ENCODE peak calls at places on chromosomes 5 and 9, in nine cellular contexts. P, U, F, G, R, Y, Q, N and T are unnamed samples.

GRCh38 chr5:43348964-43349363 is 35.8 kb upstream of the HMGCS1 start:
- DNase-seq in G (no peak), Q (no peak), F (no peak), N (no peak), U (no peak), Y (no peak), R (no peak), P (no peak), T (no peak)

GRCh38 chr5:137624786-137625349 is 111.0 kb downstream of the KLHL3 start:
- DNase-seq in P (no peak), N (no peak), U (no peak), F (no peak), R (no peak), Q (no peak), G (no peak), Y (no peak), T (no peak)

GRCh38 chr9:121651295-121652036 is at the start of gene DAB2IP:
- DNase-seq in N (no peak), P (no peak), U (peak; percentile 73), Q (no peak), Y (peak; percentile 39), F (no peak), G (no peak), R (no peak), T (no peak)

GRCh38 chr5:111742166-111742565 is 14.8 kb downstream of the NREP start:
- DNase-seq in F (no peak), Y (no peak), Q (no peak), N (no peak), U (no peak), G (no peak), P (no peak), R (no peak), T (no peak)

GRCh38 chr5:43161244-43161643 is 30.8 kb upstream of the NIM1K start:
- DNase-seq in Q (no peak), Y (no peak), R (no peak), U (no peak), N (no peak), G (no peak), F (no peak), P (no peak), T (no peak)

GRCh38 chr9:108953983-108954574 is 19.9 kb downstream of the ABITRAM start:
- DNase-seq in P (no peak), N (no peak), Q (no peak), R (no peak), F (peak; percentile 55), G (peak; percentile 51), U (no peak), Y (peak; percentile 71), T (no peak)

GRCh38 chr5:137486707-137487106 is 12.4 kb downstream of the SPOCK1 start:
- DNase-seq in R (no peak), N (no peak), Y (peak; percentile 81), Q (no peak), P (no peak), F (no peak), U (no peak), G (peak; percentile 97), T (no peak)

GRCh38 chr5:125835293-125836172 is 587.7 kb upstream of the GRAMD2B start:
- DNase-seq in N (no peak), U (peak; percentile 76), Y (peak; percentile 40), F (no peak), P (no peak), R (no peak), G (peak; percentile 47), Q (no peak), T (no peak)

GRCh38 chr5:179779826-179780225 is 14.0 kb upstream of the LTC4S start:
- DNase-seq in F (no peak), R (peak; percentile 35), Q (no peak), G (no peak), Y (no peak), U (no peak), P (no peak), N (no peak), T (no peak)

GRCh38 chr9:127316586-127317383 is 52.2 kb downstream of the GARNL3 start:
- DNase-seq in Q (no peak), N (no peak), Y (peak; percentile 39), P (no peak), G (peak; percentile 19), F (no peak), R (no peak), U (no peak), T (no peak)

GRCh38 chr5:74327339-74327685 is 313.2 kb downstream of the ENC1 start:
- DNase-seq in P (no peak), Y (no peak), U (no peak), G (no peak), F (no peak), N (no peak), R (no peak), Q (no peak), T (no peak)

GRCh38 chr5:64505769-64506566 is at the start of gene RGS7BP:
- DNase-seq in P (no peak), Q (no peak), R (no peak), F (no peak), Y (peak; percentile 7), G (peak; percentile 29), U (peak; percentile 67), N (no peak), T (no peak)

GRCh38 chr5:141692919-141693848 is 11.2 kb upstream of the ARAP3 start:
- DNase-seq in N (peak; percentile 73), R (no peak), P (peak; percentile 93), U (no peak), F (no peak), G (peak; percentile 60), Q (no peak), Y (peak; percentile 55), T (peak; percentile 69)

GRCh38 chr5:126587551-126588390 is 7.2 kb downstream of the ALDH7A1 start:
- DNase-seq in U (no peak), F (no peak), R (no peak), N (no peak), Y (no peak), G (no peak), P (no peak), Q (no peak), T (no peak)

GRCh38 chr9:127418037-127418471 is 6.1 kb upstream of the ZNF79 start:
- DNase-seq in U (peak; percentile 89), N (no peak), R (no peak), G (no peak), F (no peak), P (peak; percentile 78), Y (no peak), Q (no peak), T (no peak)

GRCh38 chr5:137470111-137470920 is 28.8 kb downstream of the SPOCK1 start:
- DNase-seq in Y (peak; percentile 94), R (peak; percentile 92), G (peak; percentile 99), Q (peak; percentile 23), P (no peak), F (no peak), N (no peak), U (no peak), T (no peak)

GRCh38 chr5:19314840-19315239 is 673.2 kb downstream of the CDH18 start:
- DNase-seq in G (peak; percentile 33), P (no peak), U (no peak), R (peak; percentile 86), Y (no peak), N (no peak), F (no peak), Q (peak; percentile 15), T (no peak)

GRCh38 chr5:10746711-10747110 is 14.3 kb downstream of the DAP start:
- DNase-seq in F (no peak), U (no peak), P (no peak), N (no peak), Y (no peak), G (no peak), R (no peak), Q (no peak), T (no peak)

GRCh38 chr5:170283296-170283695 is 14.3 kb downstream of the LCP2 start:
- DNase-seq in G (no peak), U (no peak), F (no peak), R (no peak), P (no peak), Y (no peak), Q (no peak), N (no peak), T (no peak)

GRCh38 chr5:149636861-149637246 is 55.6 kb downstream of the ARHGEF37 start:
- DNase-seq in U (peak; percentile 71), N (no peak), F (peak; percentile 27), G (peak; percentile 29), Q (peak; percentile 23), Y (peak; percentile 62), R (no peak), P (no peak), T (peak; percentile 36)

GRCh38 chr9:81430727-81431126 is 258.6 kb downstream of the TLE1 start:
- DNase-seq in G (peak; percentile 58), U (no peak), F (no peak), Q (no peak), P (no peak), N (no peak), Y (peak; percentile 72), R (no peak), T (no peak)

GRCh38 chr5:14011089-14012004 is 66.9 kb upstream of the DNAH5 start:
- DNase-seq in Y (peak; percentile 86), F (peak; percentile 90), U (peak; percentile 95), Q (peak; percentile 83), P (peak; percentile 64), R (peak; percentile 97), G (peak; percentile 72), N (no peak), T (no peak)